ENCODE peak calls at places on chromosomes 3 and 15, in four cellular contexts. J is PC-3, E is body of pancreas, V is left ventricle myocardium inferior. I is an unnamed sample.

GRCh38 chr3:175716451-175716850 is 857.3 kb downstream of the NAALADL2 start:
- DNase-seq in J (no peak), E (no peak), V (no peak), I (no peak)

GRCh38 chr3:172595648-172596393 is 72.6 kb upstream of the TNFSF10 start:
- DNase-seq in J (peak; percentile 77), E (peak; percentile 59), V (no peak), I (peak; percentile 64)

GRCh38 chr3:143674100-143674968 is 173.9 kb downstream of the SLC9A9 start:
- DNase-seq in V (peak; percentile 44), E (peak; percentile 64), J (peak; percentile 75), I (peak; percentile 51)

GRCh38 chr3:101466465-101467309 is 46.3 kb downstream of the SENP7 start:
- DNase-seq in J (no peak), V (no peak), E (peak; percentile 76), I (peak; percentile 67)

GRCh38 chr3:192130534-192131132 is 596.7 kb downstream of the FGF12 start:
- DNase-seq in E (peak; percentile 66), V (peak; percentile 21), J (peak; percentile 66), I (no peak)

GRCh38 chr3:72982653-72983366 is 13.8 kb upstream of the PPP4R2 start:
- DNase-seq in E (no peak), J (no peak), V (no peak), I (no peak)

GRCh38 chr3:147298511-147298982 is 107.8 kb downstream of the ZIC4 start:
- DNase-seq in J (peak; percentile 57), E (no peak), V (no peak), I (no peak)

GRCh38 chr15:47460775-47461174 is 256.5 kb upstream of the SEMA6D start:
- DNase-seq in J (no peak), V (no peak), E (no peak), I (no peak)

GRCh38 chr15:61916104-61916503 is 144.1 kb downstream of the VPS13C start:
- DNase-seq in E (no peak), J (no peak), V (no peak), I (no peak)

GRCh38 chr3:101989578-101990200 is 140.4 kb downstream of the NFKBIZ start:
- DNase-seq in V (no peak), J (no peak), E (no peak), I (no peak)

GRCh38 chr3:37700849-37701248 is 160.8 kb upstream of the CTDSPL start:
- DNase-seq in J (peak; percentile 38), V (no peak), E (peak; percentile 35), I (no peak)

GRCh38 chr3:136390574-136390973 is 140.4 kb downstream of the PCCB start:
- DNase-seq in V (no peak), E (no peak), J (no peak), I (no peak)

GRCh38 chr15:49646891-49647290 is 26.0 kb downstream of the DTWD1 start:
- DNase-seq in J (no peak), E (no peak), V (no peak), I (no peak)

GRCh38 chr3:190387578-190388213 is at the start of gene CLDN16:
- DNase-seq in J (no peak), V (no peak), E (no peak), I (no peak)

GRCh38 chr3:36814071-36814717 is 49.8 kb upstream of the DCLK3 start:
- DNase-seq in E (no peak), J (no peak), V (no peak), I (no peak)

GRCh38 chr3:108130247-108130646 is 39.4 kb upstream of the CD47 start:
- DNase-seq in V (no peak), E (no peak), J (no peak), I (no peak)

GRCh38 chr3:190512666-190513065 is 1.2 kb upstream of the IL1RAP start:
- DNase-seq in V (no peak), E (no peak), J (no peak), I (no peak)

GRCh38 chr3:123595396-123595795 is 10.5 kb upstream of the HACD2 start:
- DNase-seq in J (no peak), V (no peak), E (no peak), I (no peak)

GRCh38 chr3:168024537-168024941 is 71.2 kb downstream of the GOLIM4 start:
- DNase-seq in V (no peak), E (no peak), J (peak; percentile 82), I (peak; percentile 5)

GRCh38 chr3:157127831-157128767 is 31.8 kb downstream of the CCNL1 start:
- DNase-seq in J (peak; percentile 85), V (no peak), E (peak; percentile 69), I (peak; percentile 88)

GRCh38 chr15:51307325-51307724 is 31.1 kb downstream of the CYP19A1 start:
- DNase-seq in V (no peak), J (no peak), E (no peak), I (no peak)

GRCh38 chr3:179943097-179943880 is 93.4 kb downstream of the PEX5L start:
- DNase-seq in E (no peak), V (no peak), J (no peak), I (no peak)

GRCh38 chr15:35545825-35546580 is at the start of gene DPH6:
- DNase-seq in E (peak; percentile 86), V (peak; percentile 87), J (peak; percentile 76), I (peak; percentile 74)

GRCh38 chr15:45795487-45796069 is 160.7 kb downstream of the SQOR start:
- DNase-seq in J (peak; percentile 74), E (peak; percentile 36), V (no peak), I (peak; percentile 20)

GRCh38 chr3:65905648-65906211 is 133.0 kb downstream of the MAGI1 start:
- DNase-seq in V (no peak), E (no peak), J (no peak), I (no peak)

GRCh38 chr3:161915283-161915682 is 418.7 kb downstream of the OTOL1 start:
- DNase-seq in V (no peak), E (no peak), J (no peak), I (no peak)

GRCh38 chr15:64454282-64454681 is 6.1 kb upstream of the ZNF609 start:
- DNase-seq in E (no peak), V (no peak), J (no peak), I (no peak)

GRCh38 chr3:173429527-173429926 is 32.0 kb downstream of the NLGN1 start:
- DNase-seq in E (no peak), V (no peak), J (no peak), I (no peak)

GRCh38 chr3:57160046-57160730 is 5.0 kb downstream of the IL17RD start:
- DNase-seq in J (no peak), V (peak; percentile 64), E (no peak), I (no peak)
- H3K27ac ChIP-seq in J (no peak overlapping the region), V (peak overlapping the region; percentile 82), E (no peak overlapping the region), I (no peak overlapping the region)

GRCh38 chr15:66744610-66745279 is 42.7 kb downstream of the SMAD6 start:
- DNase-seq in E (no peak), J (no peak), V (no peak), I (no peak)
- H3K4me1 ChIP-seq in E (peaks cover 48% of the 10 kb centered on the region), J (peaks cover 70% of the 10 kb centered on the region), V (peaks cover 98% of the 10 kb centered on the region), I (no peaks in the 10 kb centered on the region)

DNA sequence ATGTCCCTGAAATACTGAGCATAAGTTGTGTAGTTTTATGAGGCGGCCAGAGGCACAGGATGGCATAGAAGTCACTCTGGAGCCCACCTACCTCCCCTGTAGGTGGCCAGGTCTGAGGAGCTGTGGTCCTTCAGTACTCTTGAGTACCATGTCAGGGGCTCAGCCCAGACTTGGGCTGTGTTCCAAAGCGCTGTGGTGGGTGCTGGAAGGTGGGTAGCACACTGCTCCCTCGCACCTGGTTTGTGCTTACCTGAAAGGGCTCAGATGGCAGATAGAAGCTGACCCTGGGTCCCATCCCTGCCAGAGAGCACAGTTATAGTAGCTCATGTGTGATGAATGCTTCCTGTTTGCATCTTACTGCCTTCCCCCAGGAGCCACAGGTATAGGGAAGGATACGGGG is 15.5 kb downstream of the NISCH start:
- DNase-seq in E (no peak), J (no peak), V (no peak), I (no peak)
- H3K36me3 ChIP-seq in E (peaks cover 20% of the 10 kb centered on the region), J (peaks cover 33% of the 10 kb centered on the region), V (peaks cover 51% of the 10 kb centered on the region), I (peaks cover 66% of the 10 kb centered on the region)

GRCh38 chr15:70185251-70185711 is 87.6 kb upstream of the TLE3 start:
- DNase-seq in V (no peak), E (no peak), J (no peak), I (no peak)
- H3K27ac ChIP-seq in V (no peak overlapping the region), E (no peak overlapping the region), J (no peak overlapping the region), I (no peak overlapping the region)

DNA sequence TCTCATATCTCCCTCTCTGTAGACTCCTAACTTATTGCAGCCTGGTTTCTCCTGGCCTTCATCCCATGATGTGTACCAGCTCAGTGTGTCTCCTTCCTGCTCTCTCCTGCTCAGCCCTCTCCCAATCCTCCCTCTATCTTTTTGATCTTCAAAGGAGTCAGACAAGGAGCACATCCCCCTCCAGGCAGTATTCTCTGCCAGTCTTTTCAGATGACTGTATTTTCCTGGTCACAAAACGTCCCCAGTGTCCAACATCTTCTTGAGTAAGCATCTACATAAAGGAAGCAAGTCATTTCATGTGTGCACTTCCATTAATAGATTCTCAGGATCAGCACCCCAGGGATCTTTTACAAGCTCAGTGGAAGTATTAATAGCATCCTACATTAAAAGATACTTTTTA is 148.9 kb upstream of the THBS1 start:
- DNase-seq in E (no peak), J (no peak), V (no peak), I (no peak)
- H3K4me1 ChIP-seq in E (peaks cover 6% of the 10 kb centered on the region), J (peaks cover 17% of the 10 kb centered on the region), V (peaks cover 94% of the 10 kb centered on the region), I (peaks cover 11% of the 10 kb centered on the region)

DNA sequence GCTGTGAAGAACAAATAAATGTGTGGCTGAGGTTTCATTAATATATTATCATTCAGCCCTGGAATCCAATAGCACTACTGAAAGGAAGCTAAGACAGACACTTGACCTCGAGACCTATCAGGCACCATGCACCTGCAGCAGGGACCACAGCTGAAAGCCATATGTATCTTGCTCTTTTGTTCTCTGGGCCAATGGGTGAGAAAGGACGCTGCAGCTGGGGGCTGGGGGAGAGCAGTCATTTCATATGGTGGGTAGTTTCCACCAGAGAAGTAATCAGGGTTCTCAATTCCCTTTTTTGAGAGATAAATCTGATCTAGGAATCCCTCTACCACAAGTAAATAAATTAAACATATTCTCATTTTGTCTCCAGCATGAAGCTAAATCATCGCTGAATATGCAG is 225.6 kb upstream of the STRIT1 start:
- DNase-seq in V (no peak), E (no peak), J (no peak), I (no peak)
- H3K36me3 ChIP-seq in V (no peaks in the 10 kb centered on the region), E (peaks cover 2% of the 10 kb centered on the region), J (no peaks in the 10 kb centered on the region), I (no peaks in the 10 kb centered on the region)